ENCODE peak calls at places on chromosome X, in four cellular contexts. G, C, Q and H are unnamed samples.

GRCh38 chrX:17032351-17032750 is 85.9 kb downstream of the REPS2 start:
- DNase-seq in G (no peak), C (peak; percentile 92), Q (no peak), H (no peak)

GRCh38 chrX:47191331-47191730 is 2.3 kb upstream of the UBA1 start:
- DNase-seq in G (peak; percentile 57), C (no peak), Q (peak; percentile 6), H (peak; percentile 17)

GRCh38 chrX:82816572-82816971 is 691.5 kb upstream of the POU3F4 start:
- DNase-seq in C (peak; percentile 3), Q (no peak), G (no peak), H (no peak)

GRCh38 chrX:140710710-140711109 is 1.2 kb downstream of the LINC00632 start:
- DNase-seq in G (no peak), Q (no peak), C (peak; percentile 82), H (no peak)

GRCh38 chrX:13506574-13506973 is 62.8 kb upstream of the EGFL6 start:
- DNase-seq in Q (peak; percentile 14), C (peak; percentile 66), G (peak; percentile 33), H (peak; percentile 31)

GRCh38 chrX:3699841-3700381 is 13.5 kb downstream of the PRKX start:
- DNase-seq in Q (no peak), C (no peak), G (no peak), H (no peak)

GRCh38 chrX:18228069-18228468 is 7.4 kb upstream of the BEND2 start:
- DNase-seq in Q (no peak), G (no peak), C (no peak), H (no peak)

GRCh38 chrX:65690057-65690855 is 22.8 kb downstream of the MSN start:
- DNase-seq in G (no peak), Q (no peak), C (peak; percentile 53), H (no peak)

GRCh38 chrX:56429581-56429980 is 133.8 kb upstream of the UBQLN2 start:
- DNase-seq in Q (no peak), C (no peak), G (no peak), H (peak; percentile 20)

GRCh38 chrX:40326186-40326965 is 228.6 kb upstream of the BCOR start:
- DNase-seq in Q (no peak), C (no peak), G (no peak), H (no peak)

GRCh38 chrX:102808336-102808735 is 87.8 kb downstream of the GPRASP3 start:
- DNase-seq in Q (no peak), C (no peak), G (no peak), H (no peak)

GRCh38 chrX:143781103-143781502 is 60.6 kb upstream of the SPANXN2 start:
- DNase-seq in Q (no peak), G (no peak), C (no peak), H (no peak)

GRCh38 chrX:23819385-23820234 is 36.6 kb downstream of the SAT1 start:
- DNase-seq in Q (no peak), G (no peak), C (no peak), H (no peak)

GRCh38 chrX:4655743-4656142 is 942.3 kb upstream of the PRKX start:
- DNase-seq in Q (no peak), C (no peak), G (no peak), H (no peak)

GRCh38 chrX:42754582-42754981 is 23.4 kb downstream of the PPP1R2C start:
- DNase-seq in C (no peak), G (no peak), Q (no peak), H (no peak)

GRCh38 chrX:71282514-71283408 is 674 bp upstream of the NONO start:
- DNase-seq in G (peak; percentile 27), C (no peak), Q (peak; percentile 4), H (no peak)